ENCODE peak calls at places on chromosomes 12 and 14, in ten cellular contexts. H, J, M, G, V, B, A, L, F and O are unnamed samples. For H3K4me1, the result is how much of the 10 kb centered on the place peaks cover.

GRCh38 chr14:70257526-70257925 is 68.8 kb upstream of the SLC8A3 start:
- DNase-seq in F (no peak), H (no peak), L (no peak), M (no peak), J (peak), V (no peak), A (peak), G (no peak), B (no peak), O (no peak)

GRCh38 chr12:93237235-93237915 is 140.3 kb upstream of the NUDT4 start:
- DNase-seq in A (no peak), H (no peak), M (no peak), V (no peak), L (no peak), B (no peak), G (peak), J (no peak), F (no peak), O (peak)

GRCh38 chr14:76331328-76332011 is 44.5 kb upstream of the ESRRB start:
- DNase-seq in V (no peak), L (no peak), B (no peak), F (no peak), M (no peak), A (no peak), H (no peak), G (no peak), J (no peak), O (no peak)

GRCh38 chr12:53069621-53070410 is 9.4 kb downstream of the SPRYD3 start:
- DNase-seq in B (no peak), L (peak), H (no peak), J (no peak), F (no peak), M (peak), V (peak), A (no peak), G (peak), O (no peak)

GRCh38 chr12:96044017-96044985 is 8.9 kb upstream of the LTA4H start:
- DNase-seq in H (no peak), V (no peak), A (no peak), J (no peak), B (no peak), G (no peak), M (no peak), L (no peak), F (peak), O (no peak)

GRCh38 chr12:58414398-58414871 is 473.1 kb downstream of the ATP23 start:
- DNase-seq in H (no peak), M (no peak), B (no peak), A (peak), V (no peak), F (peak), J (no peak), L (no peak), G (no peak), O (no peak)

GRCh38 chr14:104554608-104555401 is 24.8 kb upstream of the C14orf180 start:
- DNase-seq in J (no peak), B (no peak), F (no peak), V (no peak), M (no peak), A (no peak), L (no peak), H (peak), G (no peak), O (no peak)

GRCh38 chr12:2113501-2113912 is 60.7 kb downstream of the CACNA1C start:
- DNase-seq in M (no peak), B (no peak), H (peak), A (no peak), J (no peak), V (peak), G (no peak), L (no peak), F (no peak), O (peak)

GRCh38 chr14:69493791-69494190 is 9.3 kb downstream of the PLEKHD1 start:
- DNase-seq in A (no peak), M (no peak), H (no peak), G (no peak), B (no peak), L (no peak), V (no peak), F (no peak), J (no peak), O (no peak)

GRCh38 chr12:57009949-57010626 is 3.7 kb upstream of the ZBTB39 start:
- DNase-seq in J (no peak), G (no peak), F (no peak), A (no peak), H (no peak), V (no peak), B (no peak), L (no peak), M (no peak), O (no peak)

GRCh38 chr12:26286186-26286585 is 90.8 kb downstream of the SSPN start:
- DNase-seq in G (no peak), H (no peak), J (no peak), A (no peak), V (no peak), L (no peak), M (peak), B (no peak), F (no peak), O (no peak)

GRCh38 chr14:31476131-31476917 is 11.5 kb downstream of the GPR33 start:
- DNase-seq in B (no peak), F (no peak), V (no peak), M (no peak), A (no peak), H (no peak), G (no peak), L (no peak), J (no peak), O (no peak)

GRCh38 chr14:76104802-76105355 is 46.8 kb upstream of the GPATCH2L start:
- DNase-seq in H (no peak), V (no peak), A (no peak), L (no peak), F (no peak), G (no peak), J (no peak), M (no peak), B (no peak), O (no peak)

GRCh38 chr14:72941286-72941985 is 15.2 kb downstream of the DCAF4 start:
- DNase-seq in L (no peak), H (no peak), B (no peak), M (no peak), V (no peak), A (no peak), G (no peak), J (no peak), F (no peak), O (no peak)

GRCh38 chr12:12086975-12087692 is 16.4 kb downstream of the BCL2L14 start:
- DNase-seq in V (no peak), L (no peak), J (no peak), A (no peak), H (no peak), G (no peak), B (no peak), M (no peak), F (no peak), O (no peak)

GRCh38 chr12:12086331-12086730 is 15.6 kb downstream of the BCL2L14 start:
- DNase-seq in H (no peak), J (no peak), M (no peak), L (no peak), V (no peak), G (no peak), A (no peak), B (no peak), F (no peak), O (no peak)

GRCh38 chr12:12087693-12088034 is 16.9 kb downstream of the BCL2L14 start:
- DNase-seq in L (no peak), J (no peak), G (no peak), B (no peak), H (no peak), V (no peak), M (no peak), A (no peak), F (no peak), O (no peak)

GRCh38 chr12:12088761-12089160 is 18.0 kb downstream of the BCL2L14 start:
- DNase-seq in V (no peak), A (no peak), L (no peak), H (no peak), F (no peak), J (no peak), G (no peak), B (no peak), M (no peak), O (no peak)

GRCh38 chr12:12088147-12088546 is 17.4 kb downstream of the BCL2L14 start:
- DNase-seq in L (no peak), M (no peak), B (no peak), H (no peak), G (no peak), F (no peak), A (no peak), J (no peak), V (no peak), O (no peak)
- H3K27ac ChIP-seq in L (no peak), M (no peak), B (no peak), H (no peak), G (no peak), F (no peak), A (no peak), J (no peak), V (no peak), O (no peak)

DNA sequence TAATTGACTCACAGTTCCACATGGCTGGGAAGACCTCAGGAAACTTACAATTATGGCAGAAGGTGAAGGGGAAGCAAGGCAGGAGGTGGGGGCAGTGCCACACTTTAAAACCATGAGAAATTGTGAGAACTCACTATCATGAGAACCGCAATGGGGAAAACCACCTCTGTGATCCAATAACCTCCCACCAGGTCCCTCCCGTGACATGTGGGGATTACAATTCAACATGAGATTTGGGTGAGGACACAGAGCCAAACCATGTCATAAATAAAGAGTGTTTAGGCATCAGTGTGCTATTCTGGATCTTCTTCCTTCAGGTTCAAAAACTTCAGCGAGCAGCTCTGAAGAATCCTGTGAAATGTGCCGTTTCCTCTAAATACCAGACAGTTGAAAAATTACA is 9.7 kb downstream of the DDX47 start:
- DNase-seq in F (peak), A (no peak), J (no peak), B (no peak), G (no peak), M (no peak), V (no peak), H (no peak), L (no peak), O (no peak)
- H3K4me1 ChIP-seq in F (under half), A (half or more), J (under half), B (under half), G (under half), M (under half), V (under half), H (under half), L (under half), O (under half)

GRCh38 chr14:89368490-89369477 is 48.2 kb downstream of the FOXN3 start:
- DNase-seq in A (no peak), B (no peak), J (no peak), M (no peak), L (no peak), H (no peak), V (peak), F (no peak), G (no peak), O (no peak)
- TF ChIP-seq POLR2A in A (no peak), B (no peak), J (no peak), M (no peak), L (no peak), H (no peak), V (no peak), F (no peak), G (no peak), O (no peak)

GRCh38 chr14:93171366-93171765 is 13.3 kb downstream of the MOAP1 start:
- DNase-seq in G (no peak), M (no peak), B (no peak), F (peak), V (no peak), A (no peak), L (no peak), H (no peak), J (no peak), O (no peak)
- H3K27ac ChIP-seq in G (no peak), M (no peak), B (no peak), F (no peak), V (no peak), A (no peak), L (no peak), H (no peak), J (no peak), O (no peak)

GRCh38 chr14:99737451-99737951 is 53.4 kb downstream of the CYP46A1 start:
- DNase-seq in B (no peak), J (no peak), V (peak), H (peak), L (no peak), G (no peak), F (no peak), M (no peak), A (peak), O (peak)

GRCh38 chr14:99733551-99734405 is 49.7 kb downstream of the CYP46A1 start:
- DNase-seq in H (peak), G (peak), J (no peak), V (peak), L (no peak), A (no peak), M (peak), F (no peak), B (peak), O (peak)

GRCh38 chr14:99734406-99735051 is 50.4 kb downstream of the CYP46A1 start:
- DNase-seq in F (no peak), L (no peak), A (no peak), V (peak), G (peak), H (peak), J (no peak), B (peak), M (peak), O (peak)

GRCh38 chr14:99736600-99737371 is 52.7 kb downstream of the CYP46A1 start:
- DNase-seq in M (no peak), F (no peak), J (no peak), A (no peak), L (no peak), B (no peak), H (peak), G (no peak), V (no peak), O (peak)

GRCh38 chr14:99735189-99736135 is 51.4 kb downstream of the CYP46A1 start:
- DNase-seq in J (no peak), A (no peak), G (peak), M (no peak), F (no peak), B (peak), L (no peak), H (peak), V (no peak), O (peak)
- H3K4me1 ChIP-seq in J (under half), A (under half), G (under half), M (under half), F (under half), B (under half), L (half or more), H (under half), V (half or more), O (half or more)

GRCh38 chr14:49769171-49769570 is 1.2 kb downstream of the KLHDC2 start:
- DNase-seq in M (no peak), H (no peak), J (no peak), A (no peak), L (no peak), V (no peak), G (no peak), B (no peak), F (peak), O (peak)

GRCh38 chr14:49766839-49767238 is 1.1 kb upstream of the KLHDC2 start:
- DNase-seq in B (no peak), H (no peak), L (no peak), V (no peak), F (no peak), G (no peak), M (no peak), J (no peak), A (no peak), O (no peak)

GRCh38 chr14:49769581-49770211 is 1.7 kb downstream of the KLHDC2 start:
- DNase-seq in V (no peak), L (no peak), F (no peak), J (no peak), A (peak), B (no peak), G (no peak), H (no peak), M (no peak), O (peak)

GRCh38 chr14:49768301-49769121 is 558 bp downstream of the KLHDC2 start:
- DNase-seq in G (peak), M (peak), F (peak), L (no peak), J (peak), H (peak), V (peak), A (peak), B (no peak), O (peak)

DNA sequence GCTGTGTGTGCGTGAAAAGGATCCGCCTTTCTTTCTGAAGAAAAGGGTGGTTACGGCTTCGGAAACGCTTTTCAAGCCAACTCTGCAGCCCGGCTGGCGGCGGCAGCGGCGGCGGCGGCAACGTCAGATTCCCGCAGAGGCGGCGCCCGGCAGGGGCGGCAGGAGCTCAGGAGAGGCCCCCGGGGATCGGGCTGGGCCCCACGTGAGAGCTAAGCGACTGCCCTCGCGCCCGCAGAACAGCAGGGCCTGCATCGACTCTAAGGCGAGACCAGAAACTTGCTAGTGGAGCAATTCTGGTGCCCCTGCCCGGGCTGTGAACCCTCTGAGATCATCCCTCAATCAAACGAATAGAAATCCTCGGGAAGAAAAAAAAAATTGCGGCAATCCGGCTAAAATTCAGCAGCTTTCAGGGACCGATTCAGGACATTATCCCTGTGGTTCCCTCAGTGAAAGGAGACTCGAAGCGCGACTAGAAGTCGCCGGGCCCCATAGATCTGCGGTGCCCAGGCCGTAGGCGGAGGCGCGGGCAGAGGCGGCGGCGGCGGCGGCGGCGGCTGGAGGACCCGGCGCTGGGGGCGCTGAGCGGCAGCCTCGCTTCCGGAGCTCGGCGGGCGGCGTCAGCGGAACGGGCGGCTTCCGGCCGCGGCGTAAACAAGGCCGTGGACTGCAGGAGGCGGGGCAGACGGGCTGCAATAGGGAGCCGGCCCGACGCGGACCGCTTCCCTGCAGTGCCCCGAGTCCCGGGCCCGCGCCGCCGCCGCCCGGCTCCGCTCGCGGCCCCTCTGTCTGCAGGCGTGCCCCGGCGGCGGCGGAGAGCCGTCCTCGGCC is at the start of gene KLHDC2:
- DNase-seq in G (peak), V (peak), J (peak), A (peak), M (peak), L (peak), B (peak), F (peak), H (peak), O (peak)
- TF ChIP-seq POLR2A in G (peak), V (peak), J (peak), A (peak), M (peak), L (peak), B (peak), F (peak), H (peak), O (peak)

GRCh38 chr14:65959563-65960024 is 526.6 kb upstream of the CCDC196 start:
- DNase-seq in L (no peak), J (no peak), A (no peak), F (no peak), H (no peak), B (no peak), M (no peak), V (no peak), G (no peak), O (no peak)

GRCh38 chr14:65958664-65959562 is 527.3 kb upstream of the CCDC196 start:
- DNase-seq in V (no peak), G (no peak), J (peak), M (no peak), H (no peak), A (peak), F (peak), L (no peak), B (no peak), O (peak)

GRCh38 chr14:65954915-65955314 is 531.3 kb upstream of the CCDC196 start:
- DNase-seq in B (no peak), J (no peak), F (no peak), A (no peak), L (no peak), V (no peak), H (no peak), M (no peak), G (no peak), O (no peak)

GRCh38 chr14:65961004-65961403 is 525.2 kb upstream of the CCDC196 start:
- DNase-seq in G (no peak), M (peak), J (peak), F (peak), L (no peak), H (peak), V (peak), B (no peak), A (peak), O (peak)

DNA sequence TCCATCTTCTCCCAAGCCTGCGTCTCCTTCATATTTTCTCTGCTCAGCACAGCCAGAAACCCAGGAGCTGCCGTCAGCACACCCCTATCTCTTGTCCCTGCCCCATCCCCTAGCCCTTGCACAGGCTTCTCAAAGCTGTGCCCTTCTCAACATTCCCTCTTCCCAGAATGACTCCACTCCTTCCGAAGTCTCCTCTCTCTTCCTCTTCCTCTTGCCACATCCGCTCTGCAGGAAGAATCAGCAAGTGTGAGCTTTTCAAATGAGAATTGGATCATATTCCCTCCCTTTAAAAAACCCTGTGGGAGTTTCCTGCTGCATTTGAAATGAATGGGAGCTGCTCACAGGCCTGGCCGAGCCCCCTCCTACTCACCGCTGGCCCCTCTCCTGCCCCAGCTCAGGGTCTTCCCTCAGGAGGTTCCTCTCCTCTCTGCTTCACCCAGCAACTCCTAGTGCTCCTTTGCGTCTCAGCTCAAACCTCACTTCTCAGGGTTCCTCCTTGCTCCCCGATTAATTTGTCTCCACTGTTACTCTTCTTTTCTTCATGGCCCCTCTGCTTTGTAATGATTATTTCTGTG is 528.5 kb upstream of the CCDC196 start:
- DNase-seq in A (no peak), M (no peak), J (no peak), B (no peak), G (no peak), H (no peak), F (no peak), V (no peak), L (no peak), O (no peak)
- H3K27ac ChIP-seq in A (no peak), M (no peak), J (no peak), B (no peak), G (no peak), H (no peak), F (no peak), V (no peak), L (no peak), O (no peak)

GRCh38 chr12:32541754-32542374 is 137.2 kb upstream of the DNM1L start:
- DNase-seq in J (no peak), G (no peak), V (no peak), M (no peak), L (no peak), A (no peak), B (no peak), F (no peak), H (no peak), O (no peak)
- H3K4me1 ChIP-seq in J (under half), G (under half), V (half or more), M (under half), L (half or more), A (under half), B (under half), F (under half), H (under half), O (under half)

GRCh38 chr14:20478915-20479314 is 9.7 kb downstream of the PNP start:
- DNase-seq in V (no peak), A (no peak), H (no peak), L (no peak), F (no peak), M (no peak), J (no peak), B (no peak), G (no peak), O (no peak)

GRCh38 chr14:20482382-20482781 is 13.2 kb downstream of the PNP start:
- DNase-seq in G (no peak), A (no peak), J (no peak), H (no peak), M (no peak), L (no peak), F (no peak), B (no peak), V (no peak), O (no peak)

GRCh38 chr14:20472566-20473206 is 3.5 kb downstream of the PNP start:
- DNase-seq in J (no peak), V (no peak), A (no peak), H (no peak), B (no peak), G (no peak), M (no peak), F (no peak), L (no peak), O (no peak)

GRCh38 chr14:20476795-20477194 is 7.6 kb downstream of the PNP start:
- DNase-seq in B (no peak), V (no peak), L (no peak), F (no peak), G (no peak), J (no peak), A (no peak), H (no peak), M (no peak), O (no peak)

GRCh38 chr14:20477211-20477876 is 8.1 kb downstream of the PNP start:
- DNase-seq in M (no peak), G (no peak), A (no peak), V (no peak), B (no peak), J (no peak), F (peak), L (no peak), H (peak), O (peak)
- TF ChIP-seq POLR2A in M (no peak), G (no peak), A (no peak), V (no peak), B (no peak), J (no peak), F (no peak), L (no peak), H (no peak), O (no peak)